ENCODE peak calls at places on chromosomes 2 and 18, in six cellular contexts. One of them, this sample, is unnamed.

GRCh38 chr18:6266212-6266611 is 148.5 kb downstream of the L3MBTL4 start:
- DNase-seq in CD8-positive, alpha-beta T cell: no peak
- DNase-seq in activated T-cell treated with anti-CD3 and anti-CD28 coated beads for 1 hour: no peak
- DNase-seq in ovary: no peak
- DNase-seq in activated CD4-positive, alpha-beta T cell treated with anti-CD3 and anti-CD28 coated beads for 36 hours: no peak
- DNase-seq in hypothalamus: no peak
- DNase-seq in this sample: no peak

GRCh38 chr2:85549826-85550225 is 10.9 kb downstream of the MAT2A start:
- DNase-seq in CD8-positive, alpha-beta T cell: no peak
- DNase-seq in activated T-cell treated with anti-CD3 and anti-CD28 coated beads for 1 hour: no peak
- DNase-seq in ovary: no peak
- DNase-seq in activated CD4-positive, alpha-beta T cell treated with anti-CD3 and anti-CD28 coated beads for 36 hours: no peak
- DNase-seq in hypothalamus: no peak
- DNase-seq in this sample: peak; percentile 95

GRCh38 chr2:113058998-113059960 is at the start of gene IL36RN:
- DNase-seq in CD8-positive, alpha-beta T cell: no peak
- DNase-seq in activated T-cell treated with anti-CD3 and anti-CD28 coated beads for 1 hour: no peak
- DNase-seq in ovary: no peak
- DNase-seq in activated CD4-positive, alpha-beta T cell treated with anti-CD3 and anti-CD28 coated beads for 36 hours: no peak
- DNase-seq in hypothalamus: no peak
- DNase-seq in this sample: no peak

GRCh38 chr2:6887783-6888192 is 10.2 kb downstream of the RSAD2 start:
- DNase-seq in CD8-positive, alpha-beta T cell: no peak
- DNase-seq in activated T-cell treated with anti-CD3 and anti-CD28 coated beads for 1 hour: no peak
- DNase-seq in ovary: no peak
- DNase-seq in activated CD4-positive, alpha-beta T cell treated with anti-CD3 and anti-CD28 coated beads for 36 hours: no peak
- DNase-seq in hypothalamus: no peak
- DNase-seq in this sample: no peak

GRCh38 chr18:59904051-59904601 is 4.3 kb downstream of the PMAIP1 start:
- DNase-seq in CD8-positive, alpha-beta T cell: no peak
- DNase-seq in activated T-cell treated with anti-CD3 and anti-CD28 coated beads for 1 hour: no peak
- DNase-seq in ovary: no peak
- DNase-seq in activated CD4-positive, alpha-beta T cell treated with anti-CD3 and anti-CD28 coated beads for 36 hours: no peak
- DNase-seq in hypothalamus: no peak
- DNase-seq in this sample: peak; percentile 46

GRCh38 chr2:82344670-82345069 is 2040.1 kb upstream of the LRRTM1 start:
- DNase-seq in CD8-positive, alpha-beta T cell: no peak
- DNase-seq in activated T-cell treated with anti-CD3 and anti-CD28 coated beads for 1 hour: no peak
- DNase-seq in ovary: no peak
- DNase-seq in activated CD4-positive, alpha-beta T cell treated with anti-CD3 and anti-CD28 coated beads for 36 hours: no peak
- DNase-seq in hypothalamus: no peak
- DNase-seq in this sample: no peak

GRCh38 chr2:16218651-16219050 is 278.3 kb downstream of the MYCN start:
- DNase-seq in CD8-positive, alpha-beta T cell: no peak
- DNase-seq in activated T-cell treated with anti-CD3 and anti-CD28 coated beads for 1 hour: no peak
- DNase-seq in ovary: no peak
- DNase-seq in activated CD4-positive, alpha-beta T cell treated with anti-CD3 and anti-CD28 coated beads for 36 hours: peak; percentile 39
- DNase-seq in hypothalamus: no peak
- DNase-seq in this sample: no peak

GRCh38 chr2:113977660-113978523 is 88.0 kb downstream of the ACTR3 start:
- DNase-seq in CD8-positive, alpha-beta T cell: no peak
- DNase-seq in activated T-cell treated with anti-CD3 and anti-CD28 coated beads for 1 hour: no peak
- DNase-seq in ovary: no peak
- DNase-seq in activated CD4-positive, alpha-beta T cell treated with anti-CD3 and anti-CD28 coated beads for 36 hours: peak; percentile 12
- DNase-seq in hypothalamus: no peak
- DNase-seq in this sample: peak; percentile 79

GRCh38 chr2:129901754-129902415 is 77.6 kb upstream of the RAB6C start:
- DNase-seq in CD8-positive, alpha-beta T cell: no peak
- DNase-seq in activated T-cell treated with anti-CD3 and anti-CD28 coated beads for 1 hour: no peak
- DNase-seq in ovary: peak; percentile 2
- DNase-seq in activated CD4-positive, alpha-beta T cell treated with anti-CD3 and anti-CD28 coated beads for 36 hours: no peak
- DNase-seq in hypothalamus: no peak
- DNase-seq in this sample: no peak

GRCh38 chr18:2847341-2848144 is 737 bp downstream of the EMILIN2 start:
- DNase-seq in CD8-positive, alpha-beta T cell: no peak
- DNase-seq in activated T-cell treated with anti-CD3 and anti-CD28 coated beads for 1 hour: peak; percentile 6
- DNase-seq in ovary: peak; percentile 44
- DNase-seq in activated CD4-positive, alpha-beta T cell treated with anti-CD3 and anti-CD28 coated beads for 36 hours: peak; percentile 70
- DNase-seq in hypothalamus: no peak
- DNase-seq in this sample: peak; percentile 27

GRCh38 chr2:53450885-53451284 is 316.7 kb upstream of the CHAC2 start:
- DNase-seq in CD8-positive, alpha-beta T cell: no peak
- DNase-seq in activated T-cell treated with anti-CD3 and anti-CD28 coated beads for 1 hour: no peak
- DNase-seq in ovary: no peak
- DNase-seq in activated CD4-positive, alpha-beta T cell treated with anti-CD3 and anti-CD28 coated beads for 36 hours: no peak
- DNase-seq in hypothalamus: no peak
- DNase-seq in this sample: no peak

GRCh38 chr2:120758181-120759048 is 22.7 kb downstream of the GLI2 start:
- DNase-seq in CD8-positive, alpha-beta T cell: no peak
- DNase-seq in activated T-cell treated with anti-CD3 and anti-CD28 coated beads for 1 hour: no peak
- DNase-seq in ovary: peak; percentile 90
- DNase-seq in activated CD4-positive, alpha-beta T cell treated with anti-CD3 and anti-CD28 coated beads for 36 hours: peak; percentile 0
- DNase-seq in hypothalamus: no peak
- DNase-seq in this sample: peak; percentile 91

GRCh38 chr2:72533767-72534166 is 292.1 kb downstream of the EXOC6B start:
- DNase-seq in CD8-positive, alpha-beta T cell: no peak
- DNase-seq in activated T-cell treated with anti-CD3 and anti-CD28 coated beads for 1 hour: no peak
- DNase-seq in ovary: no peak
- DNase-seq in activated CD4-positive, alpha-beta T cell treated with anti-CD3 and anti-CD28 coated beads for 36 hours: no peak
- DNase-seq in hypothalamus: no peak
- DNase-seq in this sample: peak; percentile 55

GRCh38 chr2:13000644-13001375 is 284.1 kb downstream of the TRIB2 start:
- DNase-seq in CD8-positive, alpha-beta T cell: no peak
- DNase-seq in activated T-cell treated with anti-CD3 and anti-CD28 coated beads for 1 hour: no peak
- DNase-seq in ovary: no peak
- DNase-seq in activated CD4-positive, alpha-beta T cell treated with anti-CD3 and anti-CD28 coated beads for 36 hours: no peak
- DNase-seq in hypothalamus: no peak
- DNase-seq in this sample: no peak

GRCh38 chr2:174012347-174013309 is 47.5 kb upstream of the SP3 start:
- DNase-seq in CD8-positive, alpha-beta T cell: no peak
- DNase-seq in activated T-cell treated with anti-CD3 and anti-CD28 coated beads for 1 hour: peak; percentile 8
- DNase-seq in ovary: peak; percentile 81
- DNase-seq in activated CD4-positive, alpha-beta T cell treated with anti-CD3 and anti-CD28 coated beads for 36 hours: peak; percentile 47
- DNase-seq in hypothalamus: no peak
- DNase-seq in this sample: peak; percentile 60

GRCh38 chr18:60053747-60054304 is 154.0 kb downstream of the PMAIP1 start:
- DNase-seq in CD8-positive, alpha-beta T cell: no peak
- DNase-seq in activated T-cell treated with anti-CD3 and anti-CD28 coated beads for 1 hour: no peak
- DNase-seq in ovary: no peak
- DNase-seq in activated CD4-positive, alpha-beta T cell treated with anti-CD3 and anti-CD28 coated beads for 36 hours: no peak
- DNase-seq in hypothalamus: no peak
- DNase-seq in this sample: peak; percentile 88

GRCh38 chr2:148253716-148254115 is 232.8 kb downstream of the MBD5 start:
- DNase-seq in CD8-positive, alpha-beta T cell: no peak
- DNase-seq in activated T-cell treated with anti-CD3 and anti-CD28 coated beads for 1 hour: no peak
- DNase-seq in ovary: no peak
- DNase-seq in activated CD4-positive, alpha-beta T cell treated with anti-CD3 and anti-CD28 coated beads for 36 hours: peak; percentile 9
- DNase-seq in hypothalamus: no peak
- DNase-seq in this sample: peak; percentile 7

GRCh38 chr18:3368193-3368592 is 81.8 kb upstream of the TGIF1 start:
- DNase-seq in CD8-positive, alpha-beta T cell: no peak
- DNase-seq in activated T-cell treated with anti-CD3 and anti-CD28 coated beads for 1 hour: no peak
- DNase-seq in ovary: no peak
- DNase-seq in activated CD4-positive, alpha-beta T cell treated with anti-CD3 and anti-CD28 coated beads for 36 hours: no peak
- DNase-seq in hypothalamus: no peak
- DNase-seq in this sample: peak; percentile 90

GRCh38 chr2:169716938-169717690 is 16.5 kb upstream of the KLHL23 start:
- DNase-seq in CD8-positive, alpha-beta T cell: no peak
- DNase-seq in activated T-cell treated with anti-CD3 and anti-CD28 coated beads for 1 hour: no peak
- DNase-seq in ovary: no peak
- DNase-seq in activated CD4-positive, alpha-beta T cell treated with anti-CD3 and anti-CD28 coated beads for 36 hours: no peak
- DNase-seq in hypothalamus: no peak
- DNase-seq in this sample: no peak

GRCh38 chr18:24052053-24052452 is 37.5 kb downstream of the TTC39C start:
- DNase-seq in CD8-positive, alpha-beta T cell: no peak
- DNase-seq in activated T-cell treated with anti-CD3 and anti-CD28 coated beads for 1 hour: no peak
- DNase-seq in ovary: no peak
- DNase-seq in activated CD4-positive, alpha-beta T cell treated with anti-CD3 and anti-CD28 coated beads for 36 hours: no peak
- DNase-seq in hypothalamus: no peak
- DNase-seq in this sample: no peak

GRCh38 chr2:118852605-118853128 is 5.2 kb upstream of the EN1 start:
- DNase-seq in CD8-positive, alpha-beta T cell: no peak
- DNase-seq in activated T-cell treated with anti-CD3 and anti-CD28 coated beads for 1 hour: no peak
- DNase-seq in ovary: no peak
- DNase-seq in activated CD4-positive, alpha-beta T cell treated with anti-CD3 and anti-CD28 coated beads for 36 hours: no peak
- DNase-seq in hypothalamus: no peak
- DNase-seq in this sample: no peak

GRCh38 chr2:174208026-174208425 is 40.3 kb downstream of the OLA1 start:
- DNase-seq in CD8-positive, alpha-beta T cell: no peak
- DNase-seq in activated T-cell treated with anti-CD3 and anti-CD28 coated beads for 1 hour: no peak
- DNase-seq in ovary: no peak
- DNase-seq in activated CD4-positive, alpha-beta T cell treated with anti-CD3 and anti-CD28 coated beads for 36 hours: no peak
- DNase-seq in hypothalamus: no peak
- DNase-seq in this sample: no peak

GRCh38 chr2:88626171-88627054 is 851 bp downstream of the EIF2AK3 start:
- DNase-seq in CD8-positive, alpha-beta T cell: peak; percentile 11
- DNase-seq in activated T-cell treated with anti-CD3 and anti-CD28 coated beads for 1 hour: peak; percentile 45
- DNase-seq in ovary: peak; percentile 26
- DNase-seq in activated CD4-positive, alpha-beta T cell treated with anti-CD3 and anti-CD28 coated beads for 36 hours: peak; percentile 67
- DNase-seq in hypothalamus: peak; percentile 35
- DNase-seq in this sample: no peak

GRCh38 chr18:37630326-37630725 is 64.7 kb upstream of the CELF4 start:
- DNase-seq in CD8-positive, alpha-beta T cell: no peak
- DNase-seq in activated T-cell treated with anti-CD3 and anti-CD28 coated beads for 1 hour: no peak
- DNase-seq in ovary: no peak
- DNase-seq in activated CD4-positive, alpha-beta T cell treated with anti-CD3 and anti-CD28 coated beads for 36 hours: no peak
- DNase-seq in hypothalamus: no peak
- DNase-seq in this sample: no peak

GRCh38 chr18:45359275-45360009 is 255.8 kb upstream of the SLC14A2 start:
- DNase-seq in CD8-positive, alpha-beta T cell: no peak
- DNase-seq in activated T-cell treated with anti-CD3 and anti-CD28 coated beads for 1 hour: no peak
- DNase-seq in ovary: no peak
- DNase-seq in activated CD4-positive, alpha-beta T cell treated with anti-CD3 and anti-CD28 coated beads for 36 hours: no peak
- DNase-seq in hypothalamus: no peak
- DNase-seq in this sample: no peak

GRCh38 chr2:180144311-180144813 is 137.3 kb upstream of the CWC22 start:
- DNase-seq in CD8-positive, alpha-beta T cell: no peak
- DNase-seq in activated T-cell treated with anti-CD3 and anti-CD28 coated beads for 1 hour: no peak
- DNase-seq in ovary: no peak
- DNase-seq in activated CD4-positive, alpha-beta T cell treated with anti-CD3 and anti-CD28 coated beads for 36 hours: no peak
- DNase-seq in hypothalamus: no peak
- DNase-seq in this sample: no peak

GRCh38 chr18:74196220-74197119 is 48.1 kb downstream of the TIMM21 start:
- DNase-seq in CD8-positive, alpha-beta T cell: peak; percentile 8
- DNase-seq in activated T-cell treated with anti-CD3 and anti-CD28 coated beads for 1 hour: peak; percentile 27
- DNase-seq in ovary: peak; percentile 39
- DNase-seq in activated CD4-positive, alpha-beta T cell treated with anti-CD3 and anti-CD28 coated beads for 36 hours: peak; percentile 57
- DNase-seq in hypothalamus: no peak
- DNase-seq in this sample: peak; percentile 74

GRCh38 chr2:201204655-201205515 is 21.9 kb downstream of the CASP10 start:
- DNase-seq in CD8-positive, alpha-beta T cell: no peak
- DNase-seq in activated T-cell treated with anti-CD3 and anti-CD28 coated beads for 1 hour: no peak
- DNase-seq in ovary: no peak
- DNase-seq in activated CD4-positive, alpha-beta T cell treated with anti-CD3 and anti-CD28 coated beads for 36 hours: no peak
- DNase-seq in hypothalamus: no peak
- DNase-seq in this sample: no peak

GRCh38 chr18:73774836-73775509 is 372.7 kb downstream of the FBXO15 start:
- DNase-seq in CD8-positive, alpha-beta T cell: no peak
- DNase-seq in activated T-cell treated with anti-CD3 and anti-CD28 coated beads for 1 hour: no peak
- DNase-seq in ovary: no peak
- DNase-seq in activated CD4-positive, alpha-beta T cell treated with anti-CD3 and anti-CD28 coated beads for 36 hours: no peak
- DNase-seq in hypothalamus: no peak
- DNase-seq in this sample: no peak

GRCh38 chr18:40249390-40250080 is 1705.5 kb upstream of the PIK3C3 start:
- DNase-seq in CD8-positive, alpha-beta T cell: no peak
- DNase-seq in activated T-cell treated with anti-CD3 and anti-CD28 coated beads for 1 hour: no peak
- DNase-seq in ovary: no peak
- DNase-seq in activated CD4-positive, alpha-beta T cell treated with anti-CD3 and anti-CD28 coated beads for 36 hours: no peak
- DNase-seq in hypothalamus: no peak
- DNase-seq in this sample: no peak

GRCh38 chr2:59584958-59585357 is 968.5 kb downstream of the BCL11A start:
- DNase-seq in CD8-positive, alpha-beta T cell: no peak
- DNase-seq in activated T-cell treated with anti-CD3 and anti-CD28 coated beads for 1 hour: no peak
- DNase-seq in ovary: no peak
- DNase-seq in activated CD4-positive, alpha-beta T cell treated with anti-CD3 and anti-CD28 coated beads for 36 hours: peak; percentile 35
- DNase-seq in hypothalamus: no peak
- DNase-seq in this sample: no peak

GRCh38 chr2:5913729-5914390 is 221.7 kb downstream of the SOX11 start:
- DNase-seq in CD8-positive, alpha-beta T cell: no peak
- DNase-seq in activated T-cell treated with anti-CD3 and anti-CD28 coated beads for 1 hour: no peak
- DNase-seq in ovary: no peak
- DNase-seq in activated CD4-positive, alpha-beta T cell treated with anti-CD3 and anti-CD28 coated beads for 36 hours: no peak
- DNase-seq in hypothalamus: no peak
- DNase-seq in this sample: no peak

GRCh38 chr18:62402342-62402948 is 77.3 kb downstream of the TNFRSF11A start:
- DNase-seq in CD8-positive, alpha-beta T cell: no peak
- DNase-seq in activated T-cell treated with anti-CD3 and anti-CD28 coated beads for 1 hour: no peak
- DNase-seq in ovary: no peak
- DNase-seq in activated CD4-positive, alpha-beta T cell treated with anti-CD3 and anti-CD28 coated beads for 36 hours: no peak
- DNase-seq in hypothalamus: no peak
- DNase-seq in this sample: no peak

GRCh38 chr2:11758187-11758586 is 11.8 kb downstream of the LPIN1 start:
- DNase-seq in CD8-positive, alpha-beta T cell: no peak
- DNase-seq in activated T-cell treated with anti-CD3 and anti-CD28 coated beads for 1 hour: no peak
- DNase-seq in ovary: no peak
- DNase-seq in activated CD4-positive, alpha-beta T cell treated with anti-CD3 and anti-CD28 coated beads for 36 hours: no peak
- DNase-seq in hypothalamus: no peak
- DNase-seq in this sample: no peak

GRCh38 chr2:65300772-65301711 is 73.4 kb downstream of the ACTR2 start:
- DNase-seq in CD8-positive, alpha-beta T cell: peak; percentile 32
- DNase-seq in activated T-cell treated with anti-CD3 and anti-CD28 coated beads for 1 hour: peak; percentile 54
- DNase-seq in ovary: peak; percentile 25
- DNase-seq in activated CD4-positive, alpha-beta T cell treated with anti-CD3 and anti-CD28 coated beads for 36 hours: peak; percentile 90
- DNase-seq in hypothalamus: no peak
- DNase-seq in this sample: peak; percentile 86

GRCh38 chr2:17736989-17737388 is 16.6 kb downstream of the SMC6 start:
- DNase-seq in CD8-positive, alpha-beta T cell: no peak
- DNase-seq in activated T-cell treated with anti-CD3 and anti-CD28 coated beads for 1 hour: no peak
- DNase-seq in ovary: no peak
- DNase-seq in activated CD4-positive, alpha-beta T cell treated with anti-CD3 and anti-CD28 coated beads for 36 hours: no peak
- DNase-seq in hypothalamus: no peak
- DNase-seq in this sample: no peak